ENCODE peak calls at places on chromosomes 5 and 9, in five cellular contexts. I, F, P, B and U are unnamed samples.

GRCh38 chr9:94833802-94834201 is 107.3 kb downstream of the AOPEP start:
- DNase-seq in I (no peak), F (no peak), P (no peak), B (no peak), U (no peak)

GRCh38 chr5:177129206-177129605 is 4.4 kb upstream of the NSD1 start:
- DNase-seq in I (no peak), F (no peak), P (no peak), B (no peak), U (no peak)

GRCh38 chr5:58094031-58094430 is 365.9 kb downstream of the PLK2 start:
- DNase-seq in I (peak), F (no peak), P (peak), B (no peak), U (no peak)

GRCh38 chr5:40679998-40680681 is 425 bp downstream of the PTGER4 start:
- DNase-seq in I (peak), F (peak), P (peak), B (peak), U (peak)

GRCh38 chr5:133366966-133367365 is 245.4 kb downstream of the FSTL4 start:
- DNase-seq in I (no peak), F (no peak), P (no peak), B (no peak), U (no peak)

GRCh38 chr5:132228241-132229035 is 785 bp upstream of the P4HA2 start:
- DNase-seq in I (no peak), F (no peak), P (no peak), B (no peak), U (no peak)

GRCh38 chr9:37983381-37984067 is 79.6 kb upstream of the SLC25A51 start:
- DNase-seq in I (no peak), F (no peak), P (no peak), B (no peak), U (peak)

GRCh38 chr9:134438204-134438788 is 112.0 kb downstream of the RXRA start:
- DNase-seq in I (no peak), F (no peak), P (no peak), B (no peak), U (peak)

GRCh38 chr5:56667692-56668091 is 147.7 kb upstream of the MAP3K1 start:
- DNase-seq in I (no peak), F (no peak), P (no peak), B (no peak), U (no peak)

GRCh38 chr9:76034049-76034448 is 143.6 kb downstream of the PCSK5 start:
- DNase-seq in I (no peak), F (no peak), P (no peak), B (no peak), U (no peak)

GRCh38 chr5:93078082-93079038 is 502.7 kb downstream of the NR2F1-AS1 start:
- DNase-seq in I (peak), F (no peak), P (no peak), B (no peak), U (peak)

GRCh38 chr9:92968081-92968480 is 20.8 kb downstream of the FGD3 start:
- DNase-seq in I (no peak), F (no peak), P (peak), B (no peak), U (no peak)

GRCh38 chr5:98713027-98713426 is 60.4 kb upstream of the RGMB start:
- DNase-seq in I (peak), F (no peak), P (no peak), B (no peak), U (no peak)

GRCh38 chr9:114697951-114698351 is 16.0 kb upstream of the TEX48 start:
- DNase-seq in I (no peak), F (no peak), P (peak), B (no peak), U (no peak)

GRCh38 chr9:96581823-96582598 is 37.6 kb downstream of the CDC14B start:
- DNase-seq in I (no peak), F (no peak), P (no peak), B (no peak), U (no peak)

GRCh38 chr9:84170521-84171141 is 169.9 kb downstream of the SLC28A3 start:
- DNase-seq in I (peak), F (no peak), P (no peak), B (no peak), U (peak)

GRCh38 chr9:132801659-132802058 is 76.4 kb downstream of the AK8 start:
- DNase-seq in I (no peak), F (no peak), P (no peak), B (no peak), U (no peak)

GRCh38 chr9:127395491-127396252 is 1.3 kb upstream of the SLC2A8 start:
- DNase-seq in I (no peak), F (no peak), P (no peak), B (no peak), U (no peak)

GRCh38 chr9:70111042-70111602 is 67.5 kb downstream of the MAMDC2 start:
- DNase-seq in I (peak), F (peak), P (peak), B (peak), U (peak)

GRCh38 chr9:88312517-88313103 is 75.6 kb upstream of the SPIN1 start:
- DNase-seq in I (no peak), F (no peak), P (no peak), B (no peak), U (no peak)

GRCh38 chr9:16654727-16655126 is 215.7 kb downstream of the BNC2 start:
- DNase-seq in I (no peak), F (no peak), P (no peak), B (no peak), U (no peak)

GRCh38 chr9:89813482-89813881 is 208.7 kb downstream of the GADD45G start:
- DNase-seq in I (no peak), F (no peak), P (no peak), B (no peak), U (no peak)

GRCh38 chr5:169694221-169694620 is 57.1 kb downstream of the DOCK2 start:
- DNase-seq in I (no peak), F (no peak), P (no peak), B (no peak), U (no peak)

GRCh38 chr9:8456327-8456726 is 656.7 kb upstream of the DMAC1 start:
- DNase-seq in I (no peak), F (no peak), P (no peak), B (no peak), U (no peak)

GRCh38 chr9:69931340-69931739 is 110.7 kb downstream of the CFAP95 start:
- DNase-seq in I (peak), F (no peak), P (no peak), B (no peak), U (peak)

GRCh38 chr9:91489391-91489899 is 65.8 kb upstream of the NFIL3 start:
- DNase-seq in I (no peak), F (no peak), P (peak), B (no peak), U (no peak)

GRCh38 chr5:72308853-72309191 is 11.2 kb downstream of the MRPS27 start:
- DNase-seq in I (no peak), F (no peak), P (no peak), B (no peak), U (no peak)

GRCh38 chr9:95808001-95808400 is 67.5 kb upstream of the ERCC6L2 start:
- DNase-seq in I (peak), F (no peak), P (no peak), B (no peak), U (peak)

GRCh38 chr5:20536339-20536738 is 548.3 kb upstream of the CDH18 start:
- DNase-seq in I (no peak), F (no peak), P (peak), B (no peak), U (no peak)

GRCh38 chr5:66666778-66667177 is 70.6 kb downstream of the MAST4 start:
- DNase-seq in I (no peak), F (no peak), P (no peak), B (no peak), U (peak)

GRCh38 chr5:470961-471749 is 28.2 kb downstream of the EXOC3 start:
- DNase-seq in I (no peak), F (no peak), P (no peak), B (no peak), U (no peak)

GRCh38 chr5:172606156-172606785 is 34.8 kb upstream of the NEURL1B start:
- DNase-seq in I (no peak), F (no peak), P (no peak), B (no peak), U (no peak)

GRCh38 chr9:72203205-72203803 is 54.1 kb downstream of the GDA start:
- DNase-seq in I (peak), F (no peak), P (peak), B (no peak), U (peak)

GRCh38 chr5:27129926-27130325 is 91.5 kb upstream of the CDH9 start:
- DNase-seq in I (no peak), F (no peak), P (no peak), B (no peak), U (no peak)

GRCh38 chr9:129307227-129307970 is 129.3 kb upstream of the IER5L start:
- DNase-seq in I (no peak), F (no peak), P (no peak), B (no peak), U (peak)

GRCh38 chr9:130197888-130198287 is 25.7 kb downstream of the NCS1 start:
- DNase-seq in I (no peak), F (no peak), P (no peak), B (no peak), U (peak)

GRCh38 chr9:35553670-35554543 is 51.2 kb upstream of the TESK1 start:
- DNase-seq in I (peak), F (peak), P (peak), B (peak), U (peak)